ENCODE peak calls at places on chromosomes 3 and 15, in four cellular contexts. One of them, this sample, is unnamed. For H3K4me1, the result is how much of the 10 kb centered on the place peaks cover.

GRCh38 chr3:180630360-180630759 is 28.4 kb downstream of the TTC14 start:
- DNase-seq in H1: no peak
- DNase-seq in H9: no peak
- DNase-seq in IMR-90: no peak
- DNase-seq in this sample: no peak

GRCh38 chr3:73502609-73503560 is 121.9 kb downstream of the PDZRN3 start:
- DNase-seq in H1: no peak
- DNase-seq in H9: peak
- DNase-seq in IMR-90: peak
- DNase-seq in this sample: peak

GRCh38 chr3:44198265-44198956 is 43.3 kb upstream of the TOPAZ1 start:
- DNase-seq in H1: peak
- DNase-seq in IMR-90: peak
- DNase-seq in H9: peak
- DNase-seq in this sample: peak

GRCh38 chr3:133574260-133574881 is 885 bp downstream of the CDV3 start:
- DNase-seq in H9: peak
- DNase-seq in IMR-90: peak
- DNase-seq in H1: peak
- DNase-seq in this sample: peak

GRCh38 chr3:72903004-72903403 is 15.2 kb downstream of the GXYLT2 start:
- DNase-seq in H9: no peak
- DNase-seq in H1: no peak
- DNase-seq in IMR-90: peak
- DNase-seq in this sample: peak

GRCh38 chr3:45412731-45413130 is 24.4 kb downstream of the LARS2 start:
- DNase-seq in IMR-90: no peak
- DNase-seq in H1: no peak
- DNase-seq in H9: no peak
- DNase-seq in this sample: no peak

GRCh38 chr3:197331131-197331530 is 32.7 kb upstream of the DLG1 start:
- DNase-seq in H9: no peak
- DNase-seq in IMR-90: no peak
- DNase-seq in H1: no peak
- DNase-seq in this sample: peak

GRCh38 chr3:112390783-112391641 is 58.1 kb downstream of the CD200 start:
- DNase-seq in IMR-90: peak
- DNase-seq in H9: peak
- DNase-seq in H1: no peak
- DNase-seq in this sample: peak

GRCh38 chr3:45496550-45496949 is 98.0 kb upstream of the LIMD1 start:
- DNase-seq in H9: no peak
- DNase-seq in H1: no peak
- DNase-seq in IMR-90: no peak
- DNase-seq in this sample: no peak

GRCh38 chr15:101702077-101702476 is 22.2 kb downstream of the TARS3 start:
- DNase-seq in H1: no peak
- DNase-seq in IMR-90: no peak
- DNase-seq in H9: no peak
- DNase-seq in this sample: no peak

GRCh38 chr15:68405426-68406250 is 26.3 kb downstream of the ITGA11 start:
- DNase-seq in IMR-90: no peak
- DNase-seq in H9: peak
- DNase-seq in H1: peak
- DNase-seq in this sample: no peak

GRCh38 chr3:185362850-185363661 is at the start of gene MAP3K13:
- DNase-seq in H1: peak
- DNase-seq in H9: peak
- DNase-seq in IMR-90: peak
- DNase-seq in this sample: peak

GRCh38 chr15:71813723-71814470 is 3.5 kb downstream of the NR2E3 start:
- DNase-seq in H9: no peak
- DNase-seq in H1: no peak
- DNase-seq in IMR-90: no peak
- DNase-seq in this sample: no peak

GRCh38 chr15:31472636-31473383 is 146.2 kb downstream of the KLF13 start:
- DNase-seq in IMR-90: peak
- DNase-seq in H9: peak
- DNase-seq in H1: no peak
- DNase-seq in this sample: no peak

GRCh38 chr15:45921978-45922377 is 287.1 kb downstream of the SQOR start:
- DNase-seq in H1: no peak
- DNase-seq in H9: no peak
- DNase-seq in IMR-90: no peak
- DNase-seq in this sample: no peak

GRCh38 chr15:69665641-69666091 is 213.0 kb downstream of the RPLP1 start:
- DNase-seq in H1: no peak
- DNase-seq in IMR-90: no peak
- DNase-seq in H9: no peak
- DNase-seq in this sample: no peak

GRCh38 chr3:52315977-52316764 is at the start of gene DNAH1:
- DNase-seq in IMR-90: no peak
- DNase-seq in H9: no peak
- DNase-seq in H1: no peak
- DNase-seq in this sample: no peak

GRCh38 chr15:85750319-85750806 is 44.4 kb downstream of the KLHL25 start:
- DNase-seq in IMR-90: peak
- DNase-seq in H1: no peak
- DNase-seq in H9: peak
- DNase-seq in this sample: peak

GRCh38 chr3:164687902-164688301 is 390.4 kb downstream of the SI start:
- DNase-seq in H1: no peak
- DNase-seq in H9: no peak
- DNase-seq in IMR-90: no peak
- DNase-seq in this sample: no peak

GRCh38 chr3:99670556-99670950 is 32.2 kb downstream of the COL8A1 start:
- DNase-seq in H1: no peak
- DNase-seq in H9: no peak
- DNase-seq in IMR-90: no peak
- DNase-seq in this sample: no peak

GRCh38 chr15:101411085-101411484 is 78.4 kb downstream of the PCSK6 start:
- DNase-seq in H9: peak
- DNase-seq in IMR-90: no peak
- DNase-seq in H1: peak
- DNase-seq in this sample: no peak

GRCh38 chr15:82044373-82045178 is 1.2 kb downstream of the MEX3B start:
- DNase-seq in IMR-90: peak
- DNase-seq in H9: peak
- DNase-seq in H1: peak
- DNase-seq in this sample: peak

GRCh38 chr15:85356276-85356675 is 24.1 kb upstream of the AKAP13 start:
- DNase-seq in IMR-90: no peak
- DNase-seq in H9: no peak
- DNase-seq in H1: no peak
- DNase-seq in this sample: peak

GRCh38 chr15:80991446-80991845 is 1.8 kb upstream of the MESD start:
- DNase-seq in H9: no peak
- DNase-seq in H1: no peak
- DNase-seq in IMR-90: peak
- DNase-seq in this sample: no peak

GRCh38 chr15:75483961-75484360 is 32.5 kb upstream of the SIN3A start:
- DNase-seq in H1: no peak
- DNase-seq in IMR-90: no peak
- DNase-seq in H9: no peak
- DNase-seq in this sample: no peak

GRCh38 chr15:87816811-87817210 is 439.7 kb downstream of the NTRK3 start:
- DNase-seq in H9: no peak
- DNase-seq in IMR-90: peak
- DNase-seq in H1: no peak
- DNase-seq in this sample: no peak

GRCh38 chr15:98968576-98968975 is 39.0 kb downstream of the PGPEP1L start:
- DNase-seq in IMR-90: no peak
- DNase-seq in H1: peak
- DNase-seq in H9: no peak
- DNase-seq in this sample: no peak

GRCh38 chr3:148654433-148654832 is 43.3 kb upstream of the AGTR1 start:
- DNase-seq in IMR-90: no peak
- DNase-seq in H1: no peak
- DNase-seq in H9: no peak
- DNase-seq in this sample: no peak

GRCh38 chr3:10514407-10515069 is 9.2 kb upstream of the ATP2B2 start:
- DNase-seq in H1: no peak
- DNase-seq in IMR-90: no peak
- DNase-seq in H9: no peak
- DNase-seq in this sample: no peak

GRCh38 chr15:100783760-100784492 is 95.7 kb upstream of the ALDH1A3 start:
- DNase-seq in H9: no peak
- DNase-seq in IMR-90: no peak
- DNase-seq in H1: peak
- DNase-seq in this sample: no peak

GRCh38 chr15:96392380-96393208 is 62.1 kb downstream of the NR2F2 start:
- DNase-seq in H9: peak
- DNase-seq in IMR-90: peak
- DNase-seq in H1: peak
- DNase-seq in this sample: peak

GRCh38 chr15:57994468-57995154 is 70.9 kb downstream of the ALDH1A2 start:
- DNase-seq in H1: no peak
- DNase-seq in IMR-90: no peak
- DNase-seq in H9: no peak
- DNase-seq in this sample: no peak

DNA sequence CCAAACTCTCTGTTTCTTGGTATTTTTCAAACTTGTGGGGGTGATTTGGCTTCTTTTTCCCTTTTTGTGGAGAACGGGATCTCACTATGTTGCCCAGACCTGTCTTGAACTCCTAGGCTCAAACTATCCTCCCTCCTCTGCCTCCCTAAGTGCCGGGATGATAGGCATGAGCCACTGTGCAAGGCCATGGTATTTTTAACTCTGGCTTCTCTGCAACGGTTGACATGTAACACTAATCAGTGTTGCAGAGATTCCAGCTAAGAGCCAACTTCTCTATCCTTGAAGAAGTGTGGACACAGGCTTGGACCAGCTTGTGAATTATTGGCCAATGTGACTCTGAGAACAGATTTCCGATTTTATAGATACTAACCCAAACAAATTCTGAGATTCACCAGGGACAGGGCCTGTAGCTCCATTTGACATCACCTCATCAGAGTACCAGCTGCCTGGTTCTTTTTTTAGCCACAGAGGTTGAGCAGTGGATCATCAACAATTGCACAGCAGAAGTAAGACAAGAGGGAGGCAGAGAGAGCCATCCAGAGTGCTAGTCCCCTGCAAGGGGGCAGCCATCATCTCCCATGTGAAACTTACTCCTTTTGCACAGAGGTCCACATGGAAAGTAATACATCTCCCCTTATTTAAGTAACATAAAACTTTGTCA is 98.1 kb upstream of the SYNPR start:
- DNase-seq in H1: no peak
- DNase-seq in H9: no peak
- DNase-seq in IMR-90: no peak
- DNase-seq in this sample: no peak
- H3K56ac ChIP-seq in H1: no peak
- H3K56ac ChIP-seq in H9: no peak
- H3K56ac ChIP-seq in IMR-90: no peak
- H3K56ac ChIP-seq in this sample: no peak

GRCh38 chr3:169966951-169967915 is 626 bp downstream of the SEC62 start:
- DNase-seq in H9: no peak
- DNase-seq in IMR-90: peak
- DNase-seq in H1: no peak
- DNase-seq in this sample: peak

GRCh38 chr3:169966086-169966950 is at the start of gene SEC62:
- DNase-seq in H1: peak
- DNase-seq in IMR-90: peak
- DNase-seq in H9: peak
- DNase-seq in this sample: peak

GRCh38 chr3:169971522-169971921 is 4.9 kb downstream of the SEC62 start:
- DNase-seq in H9: no peak
- DNase-seq in IMR-90: no peak
- DNase-seq in H1: no peak
- DNase-seq in this sample: no peak

GRCh38 chr3:169968224-169968623 is 1.6 kb downstream of the SEC62 start:
- DNase-seq in H1: no peak
- DNase-seq in H9: no peak
- DNase-seq in IMR-90: no peak
- DNase-seq in this sample: no peak

GRCh38 chr3:169969696-169970095 is 3.1 kb downstream of the SEC62 start:
- DNase-seq in H9: no peak
- DNase-seq in IMR-90: no peak
- DNase-seq in H1: no peak
- DNase-seq in this sample: no peak
- H2BK120ac ChIP-seq in H9: no peak
- H2BK120ac ChIP-seq in IMR-90: no peak
- H2BK120ac ChIP-seq in H1: no peak
- H2BK120ac ChIP-seq in this sample: no peak

GRCh38 chr3:128784843-128785242 is 58.9 kb downstream of the RAB7A start:
- DNase-seq in H9: no peak
- DNase-seq in H1: no peak
- DNase-seq in IMR-90: no peak
- DNase-seq in this sample: no peak

GRCh38 chr3:128782282-128783146 is 56.5 kb downstream of the RAB7A start:
- DNase-seq in IMR-90: no peak
- DNase-seq in H9: no peak
- DNase-seq in H1: no peak
- DNase-seq in this sample: no peak

GRCh38 chr3:128784228-128784627 is 58.2 kb downstream of the RAB7A start:
- DNase-seq in H9: peak
- DNase-seq in H1: peak
- DNase-seq in IMR-90: no peak
- DNase-seq in this sample: peak

GRCh38 chr3:128781164-128781563 is 55.2 kb downstream of the RAB7A start:
- DNase-seq in IMR-90: no peak
- DNase-seq in H9: no peak
- DNase-seq in H1: no peak
- DNase-seq in this sample: no peak

DNA sequence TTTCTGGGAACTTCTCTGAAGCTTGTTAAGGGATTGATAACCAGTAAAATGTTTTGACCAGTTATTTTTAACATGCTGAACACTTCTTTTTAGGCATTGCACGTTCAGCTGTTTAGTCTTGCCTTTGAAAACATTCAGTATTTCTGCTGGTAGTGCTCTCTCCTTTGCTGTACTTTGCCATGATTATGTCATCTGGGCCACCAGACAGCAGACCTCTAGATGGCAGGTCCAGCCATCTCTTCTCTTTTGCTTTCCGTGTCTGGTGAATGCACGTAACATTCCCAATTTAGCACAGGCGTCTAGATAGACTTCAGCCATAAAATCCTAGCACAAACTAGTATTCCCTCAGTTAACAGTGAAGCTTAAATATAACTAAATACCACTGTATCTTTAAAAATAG is 57.8 kb downstream of the RAB7A start:
- DNase-seq in H1: no peak
- DNase-seq in H9: no peak
- DNase-seq in IMR-90: no peak
- DNase-seq in this sample: no peak
- H3K4me1 ChIP-seq in H1: under half
- H3K4me1 ChIP-seq in H9: under half
- H3K4me1 ChIP-seq in IMR-90: under half
- H3K4me1 ChIP-seq in this sample: under half

DNA sequence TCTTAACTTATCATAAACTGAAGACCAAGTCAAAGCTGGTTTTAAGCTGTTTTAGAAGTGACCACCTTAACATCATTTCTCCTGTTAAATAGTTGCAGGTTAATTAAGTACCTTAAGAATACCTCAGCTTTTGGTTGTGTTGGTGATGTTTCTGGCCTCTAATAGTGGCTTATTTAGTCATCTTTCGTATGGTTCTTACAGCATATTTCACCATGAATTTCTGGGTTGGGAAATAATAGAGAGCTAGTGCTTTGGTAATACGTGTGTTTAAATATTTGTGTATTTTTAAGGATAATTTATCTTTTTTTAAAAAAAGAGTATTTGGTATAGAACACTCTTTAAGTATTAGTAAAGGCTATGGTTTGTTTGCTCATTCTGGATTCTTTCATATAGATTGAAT is 1.6 kb downstream of the RAB8B start:
- DNase-seq in H9: no peak
- DNase-seq in H1: no peak
- DNase-seq in IMR-90: no peak
- DNase-seq in this sample: no peak
- H3K56ac ChIP-seq in H9: no peak
- H3K56ac ChIP-seq in H1: no peak
- H3K56ac ChIP-seq in IMR-90: no peak
- H3K56ac ChIP-seq in this sample: no peak

This sample was measured in mesendoderm.